ENCODE peak calls at places on chromosomes 3 and 15, in eight cellular contexts. O is activated CD4-positive, CD25-positive, alpha-beta regulatory T cell treated with anti-CD3 and anti-CD28 coated beads, Interleukin-2, amount 50 U/mL, for 72 hours; U is epithelial cell of esophagus; C is esophagus muscularis mucosa; V is NCI-H2171 treated with DMSO at 0.1 percent for 48 hours; F is AG08395; Z is T-helper 9 cell; W is activated CD8-positive, alpha-beta memory T cell treated with anti-CD3 and anti-CD28 coated beads for 48 hours. A is an unnamed sample.

GRCh38 chr3:30161370-30161769 is 445.0 kb upstream of the TGFBR2 start:
- DNase-seq in O (no peak), U (peak), C (no peak), V (no peak), F (peak), Z (no peak), W (no peak), A (no peak)

GRCh38 chr3:195271859-195272243 is 892 bp upstream of the XXYLT1 start:
- DNase-seq in O (no peak), U (no peak), C (peak), V (no peak), F (no peak), Z (no peak), W (no peak), A (no peak)

GRCh38 chr3:53813876-53814275 is 32.3 kb downstream of the CHDH start:
- DNase-seq in O (no peak), U (no peak), C (no peak), V (no peak), F (no peak), Z (no peak), W (no peak), A (no peak)

GRCh38 chr3:13972679-13973379 is 93.0 kb upstream of the WNT7A start:
- DNase-seq in O (no peak), U (peak), C (no peak), V (no peak), F (no peak), Z (no peak), W (no peak), A (no peak)

GRCh38 chr3:119229190-119229589 is 11.5 kb downstream of the B4GALT4 start:
- DNase-seq in O (no peak), U (no peak), C (no peak), V (no peak), F (no peak), Z (no peak), W (no peak), A (no peak)

GRCh38 chr3:187207624-187208023 is 10.3 kb downstream of the RTP1 start:
- DNase-seq in O (no peak), U (no peak), C (no peak), V (no peak), F (no peak), Z (no peak), W (no peak), A (no peak)

GRCh38 chr3:13137808-13138565 is 64.8 kb upstream of the IQSEC1 start:
- DNase-seq in O (peak), U (no peak), C (no peak), V (no peak), F (no peak), Z (no peak), W (no peak), A (no peak)

GRCh38 chr3:71062037-71062919 is 521.2 kb downstream of the FOXP1 start:
- DNase-seq in O (no peak), U (peak), C (no peak), V (no peak), F (no peak), Z (no peak), W (no peak), A (no peak)

GRCh38 chr15:84833447-84833846 is 16.3 kb downstream of the ALPK3 start:
- DNase-seq in O (no peak), U (peak), C (no peak), V (no peak), F (peak), Z (no peak), W (no peak), A (no peak)

GRCh38 chr3:185654758-185655145 is 68.7 kb downstream of the SENP2 start:
- DNase-seq in O (no peak), U (no peak), C (peak), V (no peak), F (no peak), Z (no peak), W (no peak), A (no peak)

GRCh38 chr3:126357299-126358037 is at the start of gene KLF15:
- DNase-seq in O (peak), U (peak), C (peak), V (peak), F (peak), Z (peak), W (peak), A (peak)

GRCh38 chr15:56913241-56913640 is 5.2 kb upstream of the TCF12 start:
- DNase-seq in O (no peak), U (no peak), C (no peak), V (no peak), F (no peak), Z (no peak), W (no peak), A (no peak)

GRCh38 chr3:100496711-100497261 is 4.4 kb downstream of the TMEM45A start:
- DNase-seq in O (no peak), U (peak), C (no peak), V (no peak), F (peak), Z (no peak), W (no peak), A (no peak)

GRCh38 chr3:79184226-79184625 is 583.6 kb downstream of the ROBO1 start:
- DNase-seq in O (no peak), U (no peak), C (no peak), V (no peak), F (no peak), Z (no peak), W (no peak), A (no peak)

GRCh38 chr3:113018461-113019181 is 27.8 kb downstream of the GTPBP8 start:
- DNase-seq in O (no peak), U (peak), C (no peak), V (no peak), F (peak), Z (no peak), W (no peak), A (no peak)

GRCh38 chr3:39757312-39757711 is 52.1 kb upstream of the MYRIP start:
- DNase-seq in O (no peak), U (no peak), C (no peak), V (no peak), F (no peak), Z (no peak), W (no peak), A (no peak)

GRCh38 chr3:126004692-126005091 is 35.7 kb downstream of the ROPN1B start:
- DNase-seq in O (no peak), U (no peak), C (no peak), V (no peak), F (no peak), Z (no peak), W (no peak), A (no peak)

GRCh38 chr3:172065534-172065933 is 26.2 kb downstream of the FNDC3B start:
- DNase-seq in O (no peak), U (no peak), C (no peak), V (peak), F (peak), Z (no peak), W (no peak), A (peak)

GRCh38 chr3:99645277-99646106 is 7.1 kb downstream of the COL8A1 start:
- DNase-seq in O (no peak), U (peak), C (no peak), V (no peak), F (peak), Z (no peak), W (no peak), A (no peak)

GRCh38 chr3:6251612-6252011 is 609.3 kb upstream of the GRM7 start:
- DNase-seq in O (no peak), U (no peak), C (no peak), V (no peak), F (no peak), Z (no peak), W (no peak), A (no peak)

GRCh38 chr15:100818927-100819326 is 60.7 kb upstream of the ALDH1A3 start:
- DNase-seq in O (no peak), U (no peak), C (no peak), V (no peak), F (peak), Z (no peak), W (no peak), A (no peak)

GRCh38 chr3:30776186-30776815 is 118.2 kb downstream of the GADL1 start:
- DNase-seq in O (no peak), U (no peak), C (no peak), V (no peak), F (no peak), Z (no peak), W (no peak), A (no peak)

GRCh38 chr15:28289694-28290463 is 32.1 kb downstream of the HERC2 start:
- DNase-seq in O (no peak), U (peak), C (no peak), V (no peak), F (no peak), Z (no peak), W (no peak), A (no peak)

GRCh38 chr3:22103423-22103822 is 352.4 kb upstream of the ZNF385D start:
- DNase-seq in O (no peak), U (no peak), C (no peak), V (no peak), F (no peak), Z (no peak), W (no peak), A (no peak)

GRCh38 chr15:87777054-87777498 is 479.5 kb downstream of the NTRK3 start:
- DNase-seq in O (no peak), U (no peak), C (peak), V (no peak), F (peak), Z (no peak), W (no peak), A (no peak)

GRCh38 chr3:86733257-86733656 is 257.7 kb downstream of the VGLL3 start:
- DNase-seq in O (no peak), U (no peak), C (no peak), V (peak), F (no peak), Z (no peak), W (no peak), A (no peak)

GRCh38 chr15:95760508-95760907 is 570.0 kb upstream of the NR2F2 start:
- DNase-seq in O (no peak), U (no peak), C (no peak), V (no peak), F (no peak), Z (no peak), W (no peak), A (no peak)

GRCh38 chr3:70064194-70064787 is 64.8 kb downstream of the SAMMSON start:
- DNase-seq in O (no peak), U (peak), C (no peak), V (peak), F (peak), Z (no peak), W (no peak), A (peak)

GRCh38 chr3:71725279-71725991 is at the start of gene EIF4E3:
- DNase-seq in O (peak), U (peak), C (no peak), V (no peak), F (peak), Z (peak), W (no peak), A (no peak)

GRCh38 chr15:75809986-75810750 is 33.1 kb upstream of the UBE2Q2 start:
- DNase-seq in O (no peak), U (peak), C (no peak), V (peak), F (peak), Z (no peak), W (no peak), A (peak)

GRCh38 chr3:50807266-50807665 is 132.5 kb downstream of the DOCK3 start:
- DNase-seq in O (no peak), U (peak), C (peak), V (peak), F (no peak), Z (no peak), W (no peak), A (peak)

GRCh38 chr15:92365816-92366215 is 27.9 kb upstream of the ST8SIA2 start:
- DNase-seq in O (no peak), U (no peak), C (no peak), V (no peak), F (no peak), Z (no peak), W (no peak), A (no peak)